ENCODE peak calls at places on chromosomes 5 and 9, in six cellular contexts. B is epithelial cell of prostate; W is CD4-positive, CD25-positive, alpha-beta regulatory T cell; N is NCI-H510A treated with DMSO at 0.1 percent for 48 hours; R is GM23248; O is type B pancreatic cell. G is an unnamed sample.
A peak's percentile ranks its signal among the peaks of the same experiment; 100 is the strongest.

GRCh38 chr5:180367991-180368390 is 14.9 kb upstream of the GFPT2 start:
- DNase-seq in B (no peak), W (no peak), N (no peak), R (no peak), O (no peak), G (no peak)

GRCh38 chr5:134874831-134875655 is 872 bp downstream of the TXNDC15 start:
- DNase-seq in B (peak; percentile 12), W (peak; percentile 69), N (peak; percentile 37), R (peak; percentile 91), O (no peak), G (peak; percentile 80)

GRCh38 chr9:124632077-124632621 is 125.0 kb upstream of the NR5A1 start:
- DNase-seq in B (no peak), W (no peak), N (no peak), R (peak; percentile 70), O (no peak), G (no peak)

GRCh38 chr5:177452688-177453638 is 6.3 kb downstream of the PRR7 start:
- DNase-seq in B (no peak), W (no peak), N (no peak), R (peak; percentile 26), O (no peak), G (no peak)

GRCh38 chr5:126852104-126852531 is 75.2 kb downstream of the LMNB1 start:
- DNase-seq in B (no peak), W (peak; percentile 85), N (no peak), R (peak; percentile 40), O (no peak), G (no peak)

GRCh38 chr9:343773-344172 is 129.1 kb downstream of the DOCK8 start:
- DNase-seq in B (no peak), W (no peak), N (no peak), R (no peak), O (no peak), G (no peak)

GRCh38 chr5:158899792-158900191 is 199.9 kb downstream of the EBF1 start:
- DNase-seq in B (no peak), W (no peak), N (no peak), R (peak; percentile 84), O (no peak), G (no peak)

GRCh38 chr5:137231535-137231934 is 267.6 kb downstream of the SPOCK1 start:
- DNase-seq in B (peak; percentile 94), W (no peak), N (no peak), R (peak; percentile 31), O (no peak), G (no peak)

GRCh38 chr5:74916831-74917710 is 50.9 kb upstream of the FAM169A start:
- DNase-seq in B (peak; percentile 57), W (no peak), N (no peak), R (peak; percentile 14), O (no peak), G (no peak)

GRCh38 chr9:107351382-107352045 is 68.4 kb downstream of the RAD23B start:
- DNase-seq in B (peak; percentile 78), W (no peak), N (no peak), R (no peak), O (peak; percentile 52), G (no peak)

GRCh38 chr9:115616666-115617239 is 498.8 kb upstream of the TNC start:
- DNase-seq in B (no peak), W (no peak), N (no peak), R (no peak), O (no peak), G (no peak)

GRCh38 chr5:17670353-17670752 is 36.1 kb downstream of the TAF11L14 start:
- DNase-seq in B (no peak), W (no peak), N (no peak), R (no peak), O (no peak), G (no peak)

GRCh38 chr9:5186416-5187169 is 1.2 kb upstream of the INSL6 start:
- DNase-seq in B (no peak), W (peak; percentile 78), N (peak; percentile 46), R (peak; percentile 74), O (no peak), G (no peak)

GRCh38 chr5:111425205-111425604 is 87.1 kb downstream of the STARD4 start:
- DNase-seq in B (no peak), W (no peak), N (no peak), R (no peak), O (no peak), G (no peak)

GRCh38 chr5:601771-602465 is 10.2 kb upstream of the CEP72 start:
- DNase-seq in B (no peak), W (no peak), N (no peak), R (no peak), O (peak; percentile 68), G (no peak)

GRCh38 chr5:81856948-81857928 is 106.3 kb upstream of the SSBP2 start:
- DNase-seq in B (no peak), W (peak; percentile 32), N (peak; percentile 73), R (peak; percentile 29), O (no peak), G (peak; percentile 99)

GRCh38 chr5:125835293-125836172 is 587.7 kb upstream of the GRAMD2B start:
- DNase-seq in B (no peak), W (no peak), N (no peak), R (peak; percentile 2), O (no peak), G (peak; percentile 14)

GRCh38 chr9:83473488-83473971 is 64.7 kb downstream of the FRMD3 start:
- DNase-seq in B (no peak), W (peak; percentile 36), N (no peak), R (no peak), O (no peak), G (no peak)

GRCh38 chr5:116442095-116442534 is 132.5 kb downstream of the SEMA6A start:
- DNase-seq in B (peak; percentile 29), W (no peak), N (peak; percentile 50), R (peak; percentile 36), O (no peak), G (peak; percentile 36)

GRCh38 chr9:137034709-137035506 is 3.0 kb upstream of the FUT7 start:
- DNase-seq in B (peak; percentile 40), W (peak; percentile 95), N (peak; percentile 90), R (peak; percentile 87), O (no peak), G (peak; percentile 69)

GRCh38 chr5:150009671-150010387 is 9.3 kb downstream of the HMGXB3 start:
- DNase-seq in B (no peak), W (no peak), N (no peak), R (peak; percentile 62), O (no peak), G (no peak)

GRCh38 chr9:137797206-137798120 is 80.1 kb upstream of the CACNA1B start:
- DNase-seq in B (no peak), W (no peak), N (peak; percentile 78), R (no peak), O (no peak), G (no peak)